ENCODE peak calls at places on chromosomes 5 and 9, in nine cellular contexts. C is cardiac fibroblast; Y is stimulated activated CD4-positive, alpha-beta T cell treated with anti-CD3 and anti-CD28 coated beads, Interleukin-12 subunit alpha, Interleukin-12 subunit beta, amount 100 ng/mL, for 4 hours; G is WTC11; H is spleen; S is AML-193; Q is NCI-H1417; K is ELR; M is heart left ventricle. D is an unnamed sample.

GRCh38 chr5:378976-379742 is 57.6 kb downstream of the AHRR start:
- DNase-seq in C (peak), Y (no peak), G (peak), H (peak), S (no peak), Q (no peak), K (peak), M (no peak), D (peak)

GRCh38 chr5:155556700-155557099 is 543.1 kb downstream of the KIF4B start:
- DNase-seq in C (no peak), Y (no peak), G (no peak), H (no peak), S (no peak), Q (no peak), K (no peak), M (no peak), D (no peak)

GRCh38 chr9:19130436-19130835 is 3.1 kb upstream of the PLIN2 start:
- DNase-seq in C (no peak), Y (no peak), G (peak), H (no peak), S (no peak), Q (no peak), K (peak), M (no peak), D (no peak)

GRCh38 chr5:53262348-53262970 is 152.9 kb upstream of the MOCS2 start:
- DNase-seq in C (peak), Y (no peak), G (peak), H (no peak), S (peak), Q (no peak), K (peak), M (no peak), D (no peak)

GRCh38 chr5:172765766-172766286 is 5.2 kb downstream of the DUSP1 start:
- DNase-seq in C (peak), Y (no peak), G (no peak), H (no peak), S (no peak), Q (no peak), K (no peak), M (no peak), D (no peak)

GRCh38 chr5:140273401-140273877 is 29.5 kb downstream of the PFDN1 start:
- DNase-seq in C (peak), Y (no peak), G (no peak), H (no peak), S (peak), Q (no peak), K (no peak), M (peak), D (no peak)

GRCh38 chr5:40960027-40960426 is 50.7 kb downstream of the C7 start:
- DNase-seq in C (peak), Y (no peak), G (no peak), H (no peak), S (no peak), Q (no peak), K (peak), M (no peak), D (no peak)

GRCh38 chr9:89686134-89686533 is 81.3 kb downstream of the GADD45G start:
- DNase-seq in C (no peak), Y (no peak), G (no peak), H (no peak), S (no peak), Q (peak), K (no peak), M (no peak), D (no peak)

GRCh38 chr9:26863074-26863473 is 29.5 kb downstream of the CAAP1 start:
- DNase-seq in C (peak), Y (no peak), G (no peak), H (no peak), S (peak), Q (no peak), K (peak), M (no peak), D (peak)

GRCh38 chr9:18718393-18718792 is 244.4 kb downstream of the ADAMTSL1 start:
- DNase-seq in C (no peak), Y (no peak), G (no peak), H (no peak), S (no peak), Q (no peak), K (no peak), M (no peak), D (no peak)

GRCh38 chr5:67350185-67350584 is 153.6 kb upstream of the CD180 start:
- DNase-seq in C (no peak), Y (no peak), G (no peak), H (no peak), S (no peak), Q (peak), K (no peak), M (no peak), D (no peak)

GRCh38 chr5:57035955-57036354 is 84.0 kb upstream of the MIER3 start:
- DNase-seq in C (no peak), Y (no peak), G (no peak), H (no peak), S (no peak), Q (no peak), K (no peak), M (no peak), D (no peak)

GRCh38 chr5:103907001-103907400 is 344.4 kb upstream of the NUDT12 start:
- DNase-seq in C (no peak), Y (no peak), G (no peak), H (no peak), S (no peak), Q (no peak), K (no peak), M (no peak), D (no peak)

GRCh38 chr9:70635790-70636189 is 221.3 kb upstream of the KLF9 start:
- DNase-seq in C (no peak), Y (no peak), G (no peak), H (no peak), S (no peak), Q (no peak), K (no peak), M (no peak), D (no peak)

GRCh38 chr5:81787843-81788242 is 36.9 kb upstream of the SSBP2 start:
- DNase-seq in C (peak), Y (no peak), G (no peak), H (no peak), S (peak), Q (peak), K (peak), M (peak), D (no peak)

GRCh38 chr5:95283761-95284511 is 958 bp downstream of the MCTP1 start:
- DNase-seq in C (peak), Y (peak), G (peak), H (peak), S (peak), Q (peak), K (peak), M (no peak), D (peak)

GRCh38 chr9:61667559-61668121 is 477.8 kb downstream of the SPATA31A7 start:
- DNase-seq in C (no peak), Y (no peak), G (no peak), H (peak), S (no peak), Q (no peak), K (no peak), M (no peak), D (peak)

GRCh38 chr9:73683862-73684591 is 532.4 kb downstream of the ANXA1 start:
- DNase-seq in C (peak), Y (no peak), G (no peak), H (no peak), S (peak), Q (no peak), K (peak), M (no peak), D (peak)

GRCh38 chr9:130890869-130891698 is 5.5 kb downstream of the QRFP start:
- DNase-seq in C (no peak), Y (no peak), G (no peak), H (peak), S (no peak), Q (no peak), K (no peak), M (no peak), D (no peak)

GRCh38 chr9:16461231-16461840 is 409.1 kb downstream of the BNC2 start:
- DNase-seq in C (no peak), Y (no peak), G (peak), H (no peak), S (no peak), Q (peak), K (no peak), M (no peak), D (no peak)

GRCh38 chr9:101495810-101496209 is 37.8 kb upstream of the RNF20 start:
- DNase-seq in C (peak), Y (no peak), G (no peak), H (no peak), S (no peak), Q (no peak), K (peak), M (no peak), D (peak)

GRCh38 chr5:51227963-51228515 is 155.2 kb upstream of the ISL1 start:
- DNase-seq in C (no peak), Y (no peak), G (no peak), H (no peak), S (no peak), Q (no peak), K (no peak), M (no peak), D (no peak)

GRCh38 chr9:87276327-87276841 is 221.3 kb upstream of the DAPK1 start:
- DNase-seq in C (peak), Y (no peak), G (no peak), H (no peak), S (no peak), Q (no peak), K (peak), M (no peak), D (peak)

GRCh38 chr9:124858330-124859046 is 3.3 kb downstream of the RPL35 start:
- DNase-seq in C (no peak), Y (no peak), G (no peak), H (no peak), S (no peak), Q (no peak), K (no peak), M (no peak), D (no peak)

GRCh38 chr5:131277875-131278795 is 14.3 kb downstream of the CDC42SE2 start:
- DNase-seq in C (no peak), Y (no peak), G (no peak), H (no peak), S (no peak), Q (no peak), K (peak), M (no peak), D (peak)

GRCh38 chr5:133867851-133868545 is 100.4 kb downstream of the C5orf15 start:
- DNase-seq in C (no peak), Y (no peak), G (no peak), H (no peak), S (no peak), Q (no peak), K (no peak), M (no peak), D (no peak)

GRCh38 chr9:98551511-98552286 is 157.0 kb downstream of the GABBR2 start:
- DNase-seq in C (peak), Y (no peak), G (no peak), H (no peak), S (no peak), Q (no peak), K (peak), M (no peak), D (peak)

GRCh38 chr9:85522459-85523092 is 219.2 kb downstream of the AGTPBP1 start:
- DNase-seq in C (peak), Y (peak), G (peak), H (peak), S (peak), Q (no peak), K (peak), M (peak), D (no peak)

D was measured in Daoy.